ENCODE peak calls at places on chromosomes 5 and 9, in seven cellular contexts. J is HEK293T, C is heart left ventricle, R is dorsolateral prefrontal cortex, Q is A549, M is left ventricle myocardium superior, I is NCI-H1092 treated with DMSO at 0.1 percent for 48 hours. D is an unnamed sample.

GRCh38 chr9:70049236-70049635 is 5.6 kb downstream of the MAMDC2 start:
- DNase-seq in J (no peak), C (peak), R (no peak), Q (no peak), M (no peak), I (no peak), D (peak)

GRCh38 chr9:114291064-114291474 is 31.8 kb upstream of the ORM1 start:
- DNase-seq in J (peak), C (peak), R (peak), Q (peak), M (peak), I (peak), D (peak)

GRCh38 chr5:98769006-98769255 is 4.5 kb upstream of the RGMB start:
- DNase-seq in J (peak), C (peak), R (peak), Q (no peak), M (peak), I (no peak), D (no peak)

GRCh38 chr5:173815571-173815970 is 72.6 kb upstream of the CPEB4 start:
- DNase-seq in J (no peak), C (no peak), R (no peak), Q (no peak), M (no peak), I (no peak), D (no peak)

GRCh38 chr5:14284366-14285148 is 141.4 kb downstream of the TRIO start:
- DNase-seq in J (no peak), C (no peak), R (no peak), Q (no peak), M (no peak), I (no peak), D (no peak)

GRCh38 chr5:6713274-6714181 is at the start of gene TENT4A:
- DNase-seq in J (no peak), C (peak), R (no peak), Q (peak), M (peak), I (no peak), D (no peak)

GRCh38 chr9:75891277-75892167 is 1.0 kb downstream of the PCSK5 start:
- DNase-seq in J (peak), C (peak), R (peak), Q (peak), M (peak), I (no peak), D (no peak)

GRCh38 chr9:124444166-124444565 is 6.1 kb upstream of the ADGRD2 start:
- DNase-seq in J (no peak), C (no peak), R (no peak), Q (no peak), M (no peak), I (no peak), D (no peak)

GRCh38 chr9:121824651-121825480 is 173.4 kb downstream of the DAB2IP start:
- DNase-seq in J (peak), C (no peak), R (no peak), Q (no peak), M (no peak), I (no peak), D (no peak)

GRCh38 chr9:33105504-33105903 is 29.0 kb upstream of the SMU1 start:
- DNase-seq in J (no peak), C (no peak), R (no peak), Q (no peak), M (no peak), I (no peak), D (no peak)

GRCh38 chr9:70963554-70963953 is 157.9 kb downstream of the TRPM3 start:
- DNase-seq in J (no peak), C (no peak), R (no peak), Q (no peak), M (no peak), I (no peak), D (no peak)

GRCh38 chr5:56814963-56815656 is at the start of gene MAP3K1:
- DNase-seq in J (peak), C (peak), R (peak), Q (peak), M (peak), I (peak), D (peak)

GRCh38 chr5:34531736-34532135 is 124.4 kb upstream of the RAI14 start:
- DNase-seq in J (no peak), C (no peak), R (no peak), Q (no peak), M (no peak), I (no peak), D (no peak)

D was measured in A172.